ENCODE peak calls at places on chromosomes 16 and 17, in five cellular contexts. W is testis, H is heart left ventricle, N is Peyer's patch, M is body of pancreas. O is an unnamed sample.

GRCh38 chr16:80006175-80006895 is 405.8 kb upstream of the MAF start:
- DNase-seq in W (no peak), M (no peak), H (peak), N (peak), O (peak)

GRCh38 chr17:172401-172800 is 9.0 kb downstream of the DOC2B start:
- DNase-seq in H (peak), N (no peak), W (no peak), M (no peak), O (no peak)

GRCh38 chr16:59164461-59164860 is 430.3 kb upstream of the GOT2 start:
- DNase-seq in N (no peak), H (no peak), M (no peak), W (no peak), O (no peak)

GRCh38 chr16:25219070-25219737 is 2.5 kb downstream of the AQP8 start:
- DNase-seq in W (no peak), N (no peak), H (no peak), M (peak), O (no peak)

GRCh38 chr16:12544477-12545291 is 259.0 kb downstream of the CPPED1 start:
- DNase-seq in W (no peak), H (no peak), N (no peak), M (no peak), O (no peak)

GRCh38 chr17:34254146-34254545 is 939 bp upstream of the CCL2 start:
- DNase-seq in W (no peak), H (no peak), N (no peak), M (no peak), O (no peak)

GRCh38 chr16:8956265-8957060 is 7.2 kb downstream of the USP7 start:
- DNase-seq in W (peak), N (no peak), H (no peak), M (peak), O (no peak)

GRCh38 chr16:12673466-12673865 is 130.2 kb downstream of the CPPED1 start:
- DNase-seq in N (no peak), W (no peak), H (no peak), M (no peak), O (no peak)

GRCh38 chr16:56262148-56262878 is 71.0 kb downstream of the GNAO1 start:
- DNase-seq in N (peak), M (peak), W (no peak), H (no peak), O (no peak)

GRCh38 chr17:80673152-80673920 is 128.7 kb downstream of the RPTOR start:
- DNase-seq in W (no peak), H (no peak), N (no peak), M (no peak), O (no peak)

GRCh38 chr16:54318941-54319340 is 32.4 kb upstream of the IRX3 start:
- DNase-seq in W (no peak), N (no peak), H (no peak), M (no peak), O (no peak)

GRCh38 chr16:24838554-24839266 is 7.1 kb upstream of the SLC5A11 start:
- DNase-seq in H (no peak), W (peak), M (peak), N (no peak), O (no peak)

DNA sequence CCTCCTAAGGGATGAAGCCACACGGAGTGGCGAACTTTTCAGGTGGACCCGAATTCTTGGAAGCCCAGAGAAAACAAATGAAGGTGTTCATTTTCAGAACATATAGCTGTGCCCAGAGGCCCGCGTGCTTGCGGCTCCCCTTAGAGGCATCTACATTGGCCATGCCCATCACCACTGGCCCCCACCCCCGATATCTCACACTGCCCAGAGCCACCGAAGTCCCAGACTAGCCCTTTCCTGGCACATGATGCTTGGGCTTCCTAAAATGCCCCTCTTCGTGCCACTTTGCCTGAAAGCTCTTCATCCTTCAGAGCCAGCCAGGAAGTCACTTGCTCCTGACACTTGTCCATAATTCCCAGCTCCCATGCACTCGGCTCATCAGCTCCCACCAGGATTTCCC is 2.1 kb upstream of the HEXIM1 start:
- DNase-seq in H (no peak), M (no peak), N (no peak), W (no peak), O (no peak)
- H3K27ac ChIP-seq in H (peak), M (peak), N (peak), W (peak), O (no peak)

GRCh38 chr17:79510071-79510470 is 100.8 kb downstream of the RBFOX3 start:
- DNase-seq in W (no peak), N (no peak), H (no peak), M (no peak), O (no peak)

GRCh38 chr17:79509496-79509895 is 101.4 kb downstream of the RBFOX3 start:
- DNase-seq in H (no peak), M (no peak), N (no peak), W (no peak), O (no peak)

GRCh38 chr17:79506955-79507354 is 103.9 kb downstream of the RBFOX3 start:
- DNase-seq in M (no peak), H (no peak), W (no peak), N (no peak), O (no peak)

GRCh38 chr17:79509008-79509407 is 101.8 kb downstream of the RBFOX3 start:
- DNase-seq in W (no peak), N (no peak), H (no peak), M (no peak), O (no peak)

GRCh38 chr17:79508291-79508716 is 102.5 kb downstream of the RBFOX3 start:
- DNase-seq in H (no peak), N (no peak), M (no peak), W (no peak), O (no peak)
- TF ChIP-seq POLR2A in H (no peak), N (no peak), M (no peak), W (no peak), O (no peak)

GRCh38 chr16:67694611-67695010 is 24.5 kb downstream of the GFOD2 start:
- DNase-seq in N (no peak), M (no peak), H (no peak), W (no peak), O (no peak)
- H3K27ac ChIP-seq in N (no peak), M (no peak), H (no peak), W (no peak), O (no peak)

DNA sequence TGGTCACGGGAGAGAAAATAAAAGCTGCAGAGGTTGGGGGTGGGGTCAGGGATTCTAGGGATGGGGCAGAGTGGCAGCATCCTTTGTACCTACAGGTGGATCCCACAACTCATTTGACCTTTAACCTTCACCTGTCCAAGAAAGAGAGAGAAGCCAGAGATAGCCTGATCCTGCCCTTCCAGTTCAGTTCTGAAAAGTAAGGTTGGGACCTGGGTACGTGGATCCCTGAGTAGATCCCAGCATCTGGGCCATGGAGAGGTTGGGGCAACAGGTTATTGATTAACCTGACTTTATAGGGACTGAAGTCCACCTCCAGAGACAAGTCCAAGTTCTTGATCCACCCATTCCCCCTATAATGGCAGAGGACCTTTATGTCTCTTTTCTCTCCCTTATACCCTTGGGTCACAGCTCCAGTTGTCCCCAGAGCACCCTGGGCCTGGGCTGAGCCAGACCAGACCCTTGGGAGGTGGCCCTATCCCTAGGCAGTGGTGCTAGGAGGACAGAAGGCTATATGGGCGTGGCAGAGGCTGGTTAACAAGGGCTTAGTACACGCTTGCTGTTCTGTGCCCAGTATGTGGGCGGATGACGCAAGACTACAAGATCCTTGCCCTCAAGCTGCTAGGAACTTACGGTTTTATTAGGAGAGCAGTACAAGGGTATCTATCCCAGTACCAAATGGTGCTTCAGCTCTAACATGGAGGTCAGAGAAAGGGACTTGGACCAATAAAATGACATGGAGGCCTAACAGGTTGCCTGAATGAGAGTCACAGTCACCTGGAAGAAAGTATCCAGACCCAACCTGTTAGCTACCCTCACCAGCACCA is 3.3 kb downstream of the CLDN7 start:
- DNase-seq in W (no peak), H (no peak), M (peak), N (peak), O (no peak)
- TF ChIP-seq POLR2A in W (no peak), H (no peak), M (no peak), N (peak), O (no peak)

DNA sequence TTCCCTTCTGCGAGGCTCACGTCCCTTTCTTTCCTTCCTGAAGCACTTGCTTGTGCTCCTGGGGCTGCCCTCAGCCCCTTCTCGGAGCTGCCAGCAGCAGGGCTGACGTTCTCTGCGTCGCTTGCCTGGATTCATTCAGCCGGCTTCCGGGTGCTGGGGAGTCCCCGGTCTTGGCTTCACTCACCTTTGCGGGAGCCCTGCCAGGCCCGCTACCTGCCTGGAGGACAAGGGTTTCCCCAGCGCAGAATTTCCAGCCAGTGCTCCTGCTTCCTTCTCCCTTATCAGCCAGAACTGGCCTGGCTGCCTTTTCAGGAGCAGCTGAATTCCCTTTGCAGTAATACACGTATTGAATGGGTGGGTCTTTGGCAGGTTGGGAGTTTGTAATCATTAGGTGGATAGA is 22.1 kb upstream of the IL17C start:
- DNase-seq in H (no peak), M (peak), N (peak), W (no peak), O (no peak)
- H3K27ac ChIP-seq in H (no peak), M (peak), N (no peak), W (no peak), O (no peak)

GRCh38 chr17:60468371-60468770 is 46.1 kb downstream of the CHCT1 start:
- DNase-seq in M (no peak), N (no peak), H (no peak), W (no peak), O (no peak)
- TF ChIP-seq POLR2A in M (no peak), N (no peak), H (no peak), W (no peak), O (no peak)

GRCh38 chr17:78541488-78542237 is 35.5 kb downstream of the DNAH17 start:
- DNase-seq in H (peak), N (no peak), W (no peak), M (no peak), O (no peak)
- H3K27ac ChIP-seq in H (no peak), N (no peak), W (no peak), M (no peak), O (no peak)

O was measured in ovary.